ENCODE peak calls at places on chromosomes 16 and 17, in ten cellular contexts. W is keratinocyte, D is GM23338, M is endothelial cell of umbilical vein, A is PC-9, G is neural progenitor cell, Z is GM12878, X is PC-3, U is hepatocyte, K is fibroblast of lung. Q is an unnamed sample.
A peak's percentile ranks its signal among the peaks of the same experiment; 100 is the strongest.

GRCh38 chr17:80512233-80512632 is 32.4 kb upstream of the RPTOR start:
- DNase-seq in G (no peak), D (no peak), W (no peak), K (no peak), Z (no peak), U (no peak), A (no peak), X (peak; percentile 73), M (no peak), Q (no peak)

GRCh38 chr16:82738699-82739098 is 111.9 kb downstream of the CDH13 start:
- DNase-seq in A (no peak), M (peak; percentile 17), Z (no peak), W (no peak), X (peak; percentile 4), U (no peak), D (peak; percentile 18), G (no peak), K (peak; percentile 23), Q (no peak)

GRCh38 chr17:17856386-17856785 is 19.6 kb upstream of the SREBF1 start:
- DNase-seq in G (no peak), X (no peak), A (no peak), D (no peak), K (no peak), U (no peak), M (no peak), Z (no peak), W (no peak), Q (no peak)

GRCh38 chr16:51095114-51095872 is 55.8 kb downstream of the SALL1 start:
- DNase-seq in A (no peak), Z (no peak), U (no peak), X (no peak), D (no peak), K (no peak), G (peak; percentile 49), M (no peak), W (no peak), Q (no peak)

GRCh38 chr16:10728035-10728462 is 15.6 kb upstream of the NUBP1 start:
- DNase-seq in K (no peak), W (no peak), X (no peak), D (no peak), M (no peak), A (no peak), G (no peak), Z (no peak), U (no peak), Q (no peak)

GRCh38 chr16:27625050-27625697 is 75.2 kb downstream of the KATNIP start:
- DNase-seq in K (peak; percentile 57), X (no peak), A (no peak), G (no peak), M (peak; percentile 93), Z (no peak), W (no peak), D (no peak), U (peak; percentile 48), Q (no peak)

GRCh38 chr17:12548558-12548957 is 117.1 kb upstream of the MYOCD start:
- DNase-seq in G (no peak), W (no peak), M (no peak), D (no peak), X (no peak), A (no peak), Z (no peak), U (no peak), K (no peak), Q (no peak)

GRCh38 chr17:71926746-71927398 is 193.9 kb upstream of the SOX9 start:
- DNase-seq in Z (no peak), M (no peak), K (peak; percentile 58), A (no peak), U (no peak), X (peak; percentile 76), D (no peak), G (no peak), W (no peak), Q (peak; percentile 55)

GRCh38 chr17:35050170-35050569 is 13.3 kb downstream of the RFFL start:
- DNase-seq in Z (no peak), G (no peak), U (no peak), K (no peak), X (no peak), A (no peak), W (no peak), D (no peak), M (no peak), Q (no peak)

GRCh38 chr17:57946798-57947358 is 8.3 kb downstream of the CUEDC1 start:
- DNase-seq in G (no peak), U (peak; percentile 62), D (no peak), Z (peak; percentile 73), X (peak; percentile 75), M (peak; percentile 70), A (peak; percentile 60), W (no peak), K (peak; percentile 78), Q (peak; percentile 69)

GRCh38 chr17:41989702-41990419 is 23.3 kb downstream of the CNP start:
- DNase-seq in Z (no peak), M (no peak), G (no peak), A (no peak), X (peak; percentile 43), U (peak; percentile 30), D (no peak), W (no peak), K (no peak), Q (no peak)

DNA sequence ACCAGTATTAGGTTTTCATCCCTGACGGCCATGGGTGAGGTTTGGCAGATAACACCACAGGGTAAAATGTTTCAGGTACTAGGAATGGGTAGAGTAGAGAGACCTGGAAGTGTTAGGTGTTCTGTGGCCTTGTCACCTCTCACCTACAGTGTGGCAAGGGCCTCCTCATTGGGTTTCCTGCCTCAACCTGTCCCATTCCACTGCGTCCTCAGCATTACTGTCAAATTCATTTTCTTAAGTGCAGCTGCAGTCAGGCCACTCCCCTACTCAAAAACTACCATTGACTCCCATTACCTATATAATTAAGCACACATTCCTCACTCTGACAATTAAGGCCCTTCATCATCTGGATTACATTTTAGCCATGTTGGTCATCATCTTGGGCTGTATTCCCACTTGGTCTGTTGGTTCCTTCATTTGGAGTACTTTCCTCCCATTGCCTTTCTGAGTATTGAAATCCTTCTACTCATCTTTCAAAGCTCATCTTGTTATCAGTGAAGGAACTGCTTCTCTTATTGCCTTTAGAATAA is 64.5 kb downstream of the NUP88 start:
- DNase-seq in A (no peak), G (no peak), M (no peak), X (no peak), W (no peak), Z (no peak), U (no peak), K (no peak), D (no peak), Q (no peak)
- H3K4me2 ChIP-seq in A (no peak overlapping the region), G (no peak overlapping the region), M (no peak overlapping the region), X (peak overlapping the region; percentile 44), W (no peak overlapping the region), Z (no peak overlapping the region), U (no peak overlapping the region), K (no peak overlapping the region), D (no peak overlapping the region), Q (no peak overlapping the region)

GRCh38 chr16:2778692-2778958 is 1.5 kb upstream of the ELOB start:
- DNase-seq in X (no peak), Z (no peak), D (no peak), U (no peak), W (no peak), G (no peak), M (no peak), K (no peak), A (no peak), Q (no peak)
- H3K4me3 ChIP-seq in X (peak overlapping the region; percentile 98), Z (peak overlapping the region; percentile 86), D (peak overlapping the region; percentile 98), U (peak overlapping the region; percentile 99), W (no peak overlapping the region), G (peak overlapping the region; percentile 93), M (no peak overlapping the region), K (no peak overlapping the region), A (peak overlapping the region; percentile 62), Q (no peak overlapping the region)

DNA sequence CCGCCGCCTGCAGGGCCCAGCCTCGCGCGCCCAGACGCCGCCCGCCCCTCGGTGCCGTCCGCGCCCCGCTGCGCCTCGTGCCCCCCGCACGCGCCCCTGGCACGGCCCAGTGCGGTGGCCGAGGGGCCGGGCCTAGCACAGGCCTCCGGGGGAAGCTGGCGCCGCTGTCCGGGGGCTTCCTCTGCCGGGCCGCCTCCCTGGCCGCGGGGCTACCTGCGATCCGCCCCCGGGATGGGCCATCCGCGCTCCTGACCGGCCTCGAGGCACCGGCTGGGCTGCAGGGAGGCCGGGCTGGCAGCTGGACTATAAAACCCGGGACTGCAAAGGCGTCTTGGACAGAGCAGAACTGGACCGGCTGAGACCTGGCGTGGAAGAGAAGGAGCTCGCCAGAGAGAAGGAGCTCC is 778 bp downstream of the BHLHA9 start:
- DNase-seq in W (no peak), K (no peak), D (peak; percentile 51), Z (no peak), M (no peak), G (no peak), X (no peak), U (no peak), A (no peak), Q (no peak)
- TF ChIP-seq EZH2 in W (no peak), K (no peak), D (peak; percentile 45), Z (no peak), M (peak; percentile 75), G (no peak), X (no peak), U (no peak), A (no peak), Q (no peak)

DNA sequence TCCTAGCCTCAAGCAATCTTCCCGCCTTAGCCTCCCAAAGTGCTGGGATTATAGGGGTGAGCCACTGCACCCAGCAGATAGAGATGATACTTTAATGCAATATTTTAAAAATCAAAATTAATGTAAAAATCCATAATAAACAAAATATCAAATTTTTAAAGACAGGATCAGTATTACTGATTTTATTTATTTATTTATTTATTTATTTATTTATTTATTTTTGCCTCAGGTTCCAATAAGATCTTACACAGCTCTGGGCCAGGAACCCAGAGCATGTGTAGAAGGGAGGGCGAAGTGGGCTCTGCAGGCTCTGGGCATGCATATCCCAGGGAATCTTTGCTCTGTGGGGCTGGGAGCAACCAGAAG is 41.6 kb downstream of the FZD2 start:
- DNase-seq in A (no peak), W (no peak), M (no peak), D (no peak), X (no peak), Z (no peak), K (no peak), G (no peak), U (no peak), Q (no peak)
- H3K4me2 ChIP-seq in A (peak overlapping the region; percentile 62), W (no peak overlapping the region), M (no peak overlapping the region), D (peak overlapping the region; percentile 66), X (peak overlapping the region; percentile 55), Z (no peak overlapping the region), K (peak overlapping the region; percentile 11), G (peak overlapping the region; percentile 52), U (no peak overlapping the region), Q (no peak overlapping the region)

GRCh38 chr16:88452485-88453216 is 429 bp upstream of the ZFPM1 start:
- DNase-seq in A (peak; percentile 99), M (peak; percentile 99), K (peak; percentile 93), Z (peak; percentile 67), X (peak; percentile 90), U (peak; percentile 99), D (peak; percentile 97), G (peak; percentile 96), W (peak; percentile 72), Q (peak; percentile 92)
- H3K4me3 ChIP-seq in A (peak overlapping the region; percentile 81), M (peak overlapping the region; percentile 48), K (peak overlapping the region; percentile 52), Z (peak overlapping the region; percentile 64), X (peak overlapping the region; percentile 69), U (peak overlapping the region; percentile 77), D (peak overlapping the region; percentile 80), G (peak overlapping the region; percentile 59), W (peak overlapping the region; percentile 60), Q (peak overlapping the region; percentile 56)

GRCh38 chr17:76868669-76869208 is 535 bp downstream of the MGAT5B start:
- DNase-seq in M (no peak), U (peak; percentile 22), A (no peak), K (no peak), X (peak; percentile 17), D (peak; percentile 50), W (no peak), Z (no peak), G (peak; percentile 67), Q (peak; percentile 9)
- TF ChIP-seq EZH2 in M (peak; percentile 87), U (peak; percentile 87), A (no peak), K (peak; percentile 70), X (no peak), D (peak; percentile 70), W (peak; percentile 94), Z (no peak), G (peak; percentile 80), Q (no peak)

Q was measured in mammary epithelial cell.